ENCODE peak calls at places on chromosomes 12 and 14, in nine cellular contexts. B is cardiac muscle cell, P is choroid plexus epithelial cell, M is dorsolateral prefrontal cortex, E is AG04450, T is lower leg skin, Y is sigmoid colon, R is tibial nerve, Q is heart right ventricle. S is an unnamed sample.

GRCh38 chr12:38402811-38403210 is 86.2 kb downstream of the ALG10B start:
- DNase-seq in B (no peak), P (no peak), M (no peak), E (no peak), T (no peak), Y (no peak), R (no peak), Q (no peak), S (no peak)

GRCh38 chr14:26484562-26484961 is 113.3 kb downstream of the NOVA1 start:
- DNase-seq in B (no peak), P (no peak), M (no peak), E (no peak), T (no peak), Y (no peak), R (no peak), Q (no peak), S (no peak)

GRCh38 chr14:87815121-87815520 is 177.9 kb downstream of the GALC start:
- DNase-seq in B (no peak), P (no peak), M (no peak), E (no peak), T (no peak), Y (no peak), R (no peak), Q (no peak), S (no peak)

GRCh38 chr12:95663525-95663924 is 112.2 kb upstream of the USP44 start:
- DNase-seq in B (peak; percentile 24), P (peak; percentile 31), M (no peak), E (no peak), T (no peak), Y (no peak), R (no peak), Q (no peak), S (no peak)

GRCh38 chr12:56160894-56161667 is 2.9 kb downstream of the MYL6 start:
- DNase-seq in B (no peak), P (no peak), M (no peak), E (no peak), T (no peak), Y (no peak), R (no peak), Q (no peak), S (no peak)

GRCh38 chr14:75452900-75453816 is 25.3 kb downstream of the JDP2 start:
- DNase-seq in B (peak; percentile 97), P (peak; percentile 97), M (peak; percentile 71), E (peak; percentile 82), T (peak; percentile 67), Y (peak; percentile 92), R (peak; percentile 39), Q (peak; percentile 39), S (peak; percentile 77)

GRCh38 chr12:45178771-45179170 is 37.1 kb upstream of the ANO6 start:
- DNase-seq in B (no peak), P (no peak), M (no peak), E (no peak), T (no peak), Y (no peak), R (no peak), Q (no peak), S (no peak)

GRCh38 chr12:6788972-6789905 is at the start of gene CD4:
- DNase-seq in B (no peak), P (no peak), M (peak; percentile 53), E (no peak), T (peak; percentile 70), Y (no peak), R (no peak), Q (peak; percentile 59), S (peak; percentile 78)

GRCh38 chr12:57727758-57728395 is 10.7 kb downstream of the AGAP2 start:
- DNase-seq in B (no peak), P (no peak), M (peak; percentile 4), E (no peak), T (no peak), Y (no peak), R (no peak), Q (no peak), S (no peak)

GRCh38 chr12:96240656-96241055 is 46.5 kb downstream of the ELK3 start:
- DNase-seq in B (no peak), P (peak; percentile 69), M (no peak), E (no peak), T (no peak), Y (peak; percentile 52), R (no peak), Q (no peak), S (no peak)

GRCh38 chr12:52045794-52046199 is 5.4 kb upstream of the NR4A1 start:
- DNase-seq in B (no peak), P (no peak), M (no peak), E (no peak), T (no peak), Y (peak; percentile 78), R (no peak), Q (peak; percentile 70), S (peak; percentile 84)

GRCh38 chr14:36939265-36939664 is 233.1 kb downstream of the SLC25A21 start:
- DNase-seq in B (no peak), P (no peak), M (no peak), E (no peak), T (no peak), Y (no peak), R (no peak), Q (no peak), S (no peak)

GRCh38 chr12:107125833-107126232 is 32.5 kb upstream of the CRY1 start:
- DNase-seq in B (no peak), P (no peak), M (no peak), E (no peak), T (no peak), Y (no peak), R (no peak), Q (no peak), S (no peak)

DNA sequence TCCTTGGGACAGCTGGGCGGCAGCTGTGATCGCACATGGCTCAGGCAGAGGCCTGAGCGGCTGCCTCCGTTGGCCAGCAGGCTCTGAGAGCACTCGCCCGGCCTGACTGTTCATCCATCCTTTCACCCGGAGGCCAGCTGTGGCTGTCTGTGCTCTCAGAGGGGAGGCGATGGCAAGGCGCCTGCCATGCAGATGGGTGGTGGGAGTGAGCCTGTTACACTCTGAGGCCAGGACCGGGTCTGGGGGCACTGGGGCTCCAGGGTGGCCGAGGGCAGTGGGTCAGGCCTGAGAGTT is 292.3 kb downstream of the TMEM121 start:
- DNase-seq in B (no peak), P (no peak), M (no peak), E (no peak), T (no peak), Y (no peak), R (no peak), Q (no peak), S (no peak)
- H3K4me3 ChIP-seq in B (no peak overlapping the region), P (no peak overlapping the region), M (no peak overlapping the region), E (no peak overlapping the region), T (no peak overlapping the region), Y (no peak overlapping the region), R (no peak overlapping the region), Q (no peak overlapping the region), S (no peak overlapping the region)

DNA sequence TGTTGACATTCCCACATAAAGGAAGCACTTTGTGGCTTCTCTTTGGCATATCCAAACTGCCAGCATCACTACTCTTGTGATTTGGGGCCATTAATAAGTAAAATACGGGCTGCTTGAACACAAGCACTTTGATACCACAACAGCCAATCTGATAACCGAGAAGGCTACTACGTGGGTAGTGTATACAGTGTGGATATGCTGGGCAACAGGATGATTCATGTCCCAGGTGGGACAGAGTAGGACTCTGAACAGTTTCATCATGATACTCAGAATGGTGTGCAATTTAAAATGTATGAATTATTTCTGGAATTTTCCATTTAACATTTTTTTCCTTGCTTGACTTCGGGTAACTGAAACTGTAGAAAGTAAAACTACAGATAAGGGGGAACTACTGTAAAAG is 225.0 kb upstream of the DDHD1 start:
- DNase-seq in B (no peak), P (no peak), M (no peak), E (no peak), T (no peak), Y (no peak), R (no peak), Q (no peak), S (no peak)
- TF ChIP-seq CTCF in B (no peak), P (no peak), M (no peak), E (no peak), T (no peak), Y (no peak), R (no peak), Q (no peak), S (no peak)

DNA sequence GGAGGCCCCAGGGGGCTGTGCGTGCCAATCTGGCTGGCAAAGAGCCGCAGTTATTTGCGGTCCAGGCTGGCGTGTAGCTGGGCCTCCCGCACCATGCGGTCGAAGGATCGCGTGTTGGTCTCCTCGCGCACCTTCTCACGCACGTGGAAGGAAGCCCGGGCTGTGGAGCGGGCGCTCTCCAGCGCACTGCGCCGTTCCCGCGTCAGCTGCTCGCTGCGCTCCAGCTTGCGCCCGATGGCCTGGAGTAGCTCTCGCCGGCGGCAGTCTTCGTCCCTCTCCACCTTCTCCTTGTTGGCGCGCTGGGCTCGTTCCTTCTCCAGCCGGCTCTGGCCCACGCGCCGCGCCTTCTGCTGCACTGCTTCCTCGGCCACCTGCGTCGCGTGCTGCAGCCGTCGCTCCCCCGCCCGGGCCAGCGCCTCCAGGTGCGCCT is 3.2 kb downstream of the CCDC177 start:
- DNase-seq in B (peak; percentile 27), P (no peak), M (no peak), E (no peak), T (no peak), Y (no peak), R (no peak), Q (no peak), S (no peak)
- H3K4me3 ChIP-seq in B (peak overlapping the region; percentile 24), P (no peak overlapping the region), M (no peak overlapping the region), E (no peak overlapping the region), T (peak overlapping the region; percentile 30), Y (no peak overlapping the region), R (no peak overlapping the region), Q (peak overlapping the region; percentile 47), S (peak overlapping the region; percentile 44)

GRCh38 chr12:54159140-54159539 is 29.6 kb downstream of the SMUG1 start:
- DNase-seq in B (peak; percentile 7), P (peak; percentile 3), M (no peak), E (no peak), T (no peak), Y (no peak), R (no peak), Q (no peak), S (no peak)
- TF ChIP-seq CTCF in B (no peak), P (no peak), M (no peak), E (no peak), T (no peak), Y (no peak), R (no peak), Q (no peak), S (no peak)

DNA sequence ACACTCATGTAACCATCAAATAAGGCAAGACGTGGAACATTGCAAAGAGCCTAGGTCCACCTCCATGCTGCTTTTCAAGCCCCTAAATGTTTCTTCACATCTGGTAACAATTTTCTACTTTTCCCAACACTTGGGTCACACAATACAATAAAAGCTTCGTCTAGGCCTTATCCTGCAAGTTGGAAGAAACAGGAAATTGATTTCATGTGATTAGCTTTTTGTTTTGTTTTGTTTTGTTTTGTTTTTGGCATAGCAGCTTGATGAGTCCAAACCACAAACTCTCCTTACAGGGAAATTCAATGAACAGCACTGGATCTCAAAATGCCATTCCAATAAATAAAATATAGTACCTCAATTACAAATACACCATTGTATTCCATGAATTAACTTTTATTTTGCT is 19.3 kb downstream of the TAS2R50 start:
- DNase-seq in B (peak; percentile 61), P (peak; percentile 61), M (no peak), E (peak; percentile 7), T (no peak), Y (no peak), R (no peak), Q (no peak), S (no peak)
- H3K4me3 ChIP-seq in B (no peak overlapping the region), P (no peak overlapping the region), M (no peak overlapping the region), E (no peak overlapping the region), T (no peak overlapping the region), Y (no peak overlapping the region), R (no peak overlapping the region), Q (no peak overlapping the region), S (no peak overlapping the region)

S was measured in upper lobe of right lung.